ENCODE peak calls at places on chromosomes 13 and 19, in seven cellular contexts. B, X, W, U, T, R and M are unnamed samples.
A peak's percentile ranks its signal among the peaks of the same experiment; 100 is the strongest.

GRCh38 chr13:95643814-95644598 is 500 bp downstream of the DZIP1 start:
- DNase-seq in B (no peak), X (peak; percentile 2), W (peak; percentile 89), U (no peak), T (peak; percentile 37), R (no peak), M (peak; percentile 26)

GRCh38 chr13:33676700-33677048 is 141.3 kb upstream of the RFC3 start:
- DNase-seq in B (no peak), X (peak; percentile 88), W (peak; percentile 59), U (peak; percentile 44), T (peak; percentile 36), R (peak; percentile 9), M (peak; percentile 49)

GRCh38 chr13:73717632-73718031 is 416.6 kb downstream of the KLF12 start:
- DNase-seq in B (no peak), X (no peak), W (no peak), U (no peak), T (peak; percentile 85), R (no peak), M (no peak)

GRCh38 chr13:44426461-44426860 is 52.8 kb downstream of the SERP2 start:
- DNase-seq in B (no peak), X (no peak), W (no peak), U (no peak), T (no peak), R (no peak), M (no peak)

GRCh38 chr19:2355168-2356035 is 4.7 kb upstream of the TMPRSS9 start:
- DNase-seq in B (no peak), X (no peak), W (no peak), U (no peak), T (no peak), R (no peak), M (no peak)

GRCh38 chr13:113561417-113562084 is 23.0 kb upstream of the TFDP1 start:
- DNase-seq in B (no peak), X (no peak), W (no peak), U (no peak), T (no peak), R (no peak), M (no peak)

GRCh38 chr19:49431330-49431749 is 6.2 kb downstream of the GFY start:
- DNase-seq in B (no peak), X (no peak), W (no peak), U (no peak), T (no peak), R (no peak), M (no peak)

GRCh38 chr13:23433171-23434153 is at the start of gene SACS:
- DNase-seq in B (no peak), X (no peak), W (peak; percentile 95), U (no peak), T (peak; percentile 55), R (no peak), M (no peak)

GRCh38 chr19:55437410-55437809 is 5.7 kb downstream of the SHISA7 start:
- DNase-seq in B (no peak), X (peak; percentile 46), W (peak; percentile 72), U (peak; percentile 69), T (peak; percentile 56), R (no peak), M (peak; percentile 76)

GRCh38 chr13:62337109-62337880 is 921.6 kb upstream of the PCDH20 start:
- DNase-seq in B (no peak), X (no peak), W (peak; percentile 50), U (no peak), T (no peak), R (no peak), M (no peak)

GRCh38 chr13:112726018-112726767 is 36.4 kb downstream of the ATP11A start:
- DNase-seq in B (no peak), X (no peak), W (no peak), U (no peak), T (no peak), R (no peak), M (no peak)

GRCh38 chr19:49340069-49340864 is 5.1 kb downstream of the CD37 start:
- DNase-seq in B (no peak), X (peak; percentile 78), W (no peak), U (peak; percentile 95), T (no peak), R (no peak), M (no peak)

GRCh38 chr19:32333227-32333626 is 12.2 kb upstream of the ZNF507 start:
- DNase-seq in B (no peak), X (no peak), W (no peak), U (no peak), T (no peak), R (no peak), M (no peak)

GRCh38 chr19:6987850-6988249 is 33.4 kb downstream of the MBD3L2B start:
- DNase-seq in B (no peak), X (no peak), W (no peak), U (no peak), T (no peak), R (no peak), M (no peak)